ENCODE peak calls at places on chromosomes 13 and 19, in five cellular contexts. O, T, V, P and J are unnamed samples.
A peak's percentile ranks its signal among the peaks of the same experiment; 100 is the strongest.

GRCh38 chr19:32123355-32123940 is 222.0 kb upstream of the ZNF507 start:
- DNase-seq in O (no peak), T (no peak), V (no peak), P (no peak), J (no peak)

GRCh38 chr19:2719232-2719735 is 1.9 kb downstream of the DIRAS1 start:
- DNase-seq in O (no peak), T (no peak), V (no peak), P (no peak), J (no peak)

GRCh38 chr13:95858286-95859075 is 181.5 kb downstream of the DNAJC3 start:
- DNase-seq in O (no peak), T (peak; percentile 50), V (no peak), P (no peak), J (no peak)

GRCh38 chr19:35265126-35265995 is 3.4 kb upstream of the USF2 start:
- DNase-seq in O (no peak), T (no peak), V (peak; percentile 64), P (no peak), J (no peak)

GRCh38 chr19:16198363-16198636 is 589 bp downstream of the AP1M1 start:
- DNase-seq in O (no peak), T (no peak), V (no peak), P (no peak), J (no peak)

GRCh38 chr13:97440598-97440997 is 6.6 kb downstream of the RAP2A start:
- DNase-seq in O (no peak), T (no peak), V (no peak), P (no peak), J (no peak)

GRCh38 chr13:47890146-47890814 is 110.8 kb downstream of the SUCLA2 start:
- DNase-seq in O (no peak), T (no peak), V (no peak), P (no peak), J (no peak)

GRCh38 chr19:53951947-53952346 is 10.8 kb upstream of the CACNG8 start:
- DNase-seq in O (no peak), T (no peak), V (no peak), P (no peak), J (no peak)

GRCh38 chr19:55461974-55462628 is 659 bp upstream of the ISOC2 start:
- DNase-seq in O (no peak), T (no peak), V (no peak), P (no peak), J (no peak)

GRCh38 chr19:47495478-47496372 is 11.7 kb upstream of the KPTN start:
- DNase-seq in O (no peak), T (no peak), V (no peak), P (no peak), J (peak; percentile 17)

GRCh38 chr19:55484571-55485438 is at the start of gene NAT14:
- DNase-seq in O (peak; percentile 36), T (no peak), V (no peak), P (peak; percentile 68), J (peak; percentile 50)

GRCh38 chr19:40691421-40692211 is 1.2 kb upstream of the NUMBL start:
- DNase-seq in O (no peak), T (no peak), V (no peak), P (no peak), J (peak; percentile 78)

GRCh38 chr19:6587093-6587820 is 3.7 kb downstream of the CD70 start:
- DNase-seq in O (no peak), T (no peak), V (no peak), P (no peak), J (no peak)

GRCh38 chr13:113788413-113789135 is 29.5 kb downstream of the TMEM255B start:
- DNase-seq in O (no peak), T (no peak), V (no peak), P (no peak), J (no peak)

GRCh38 chr19:49113762-49114629 is at the start of gene LIN7B:
- DNase-seq in O (peak; percentile 48), T (no peak), V (no peak), P (peak; percentile 84), J (peak; percentile 62)

GRCh38 chr19:44903602-44904425 is 1.8 kb upstream of the APOE start:
- DNase-seq in O (peak; percentile 38), T (no peak), V (peak; percentile 87), P (peak; percentile 7), J (peak; percentile 8)

GRCh38 chr13:28220166-28220565 is 81.8 kb downstream of the PAN3 start:
- DNase-seq in O (no peak), T (no peak), V (no peak), P (no peak), J (no peak)

GRCh38 chr13:31436478-31436877 is 236.7 kb downstream of the B3GLCT start:
- DNase-seq in O (no peak), T (no peak), V (no peak), P (no peak), J (no peak)

GRCh38 chr19:6047741-6048231 is 62.5 kb downstream of the RFX2 start:
- DNase-seq in O (peak; percentile 62), T (no peak), V (no peak), P (peak; percentile 44), J (peak; percentile 58)

GRCh38 chr19:33797821-33798633 is 1.4 kb downstream of the KCTD15 start:
- DNase-seq in O (no peak), T (no peak), V (no peak), P (no peak), J (no peak)

GRCh38 chr19:41597600-41598041 is 21.7 kb downstream of the CEACAM21 start:
- DNase-seq in O (peak; percentile 64), T (peak; percentile 21), V (no peak), P (peak; percentile 56), J (peak; percentile 48)

GRCh38 chr13:44165895-44166496 is 207.6 kb upstream of the SERP2 start:
- DNase-seq in O (no peak), T (no peak), V (no peak), P (no peak), J (no peak)

GRCh38 chr13:98208606-98209005 is 31.5 kb upstream of the RNF113B start:
- DNase-seq in O (no peak), T (no peak), V (no peak), P (no peak), J (no peak)

GRCh38 chr19:4870025-4870700 is 2.7 kb upstream of the PLIN3 start:
- DNase-seq in O (peak; percentile 91), T (peak; percentile 56), V (no peak), P (no peak), J (no peak)

GRCh38 chr13:42039457-42039945 is 8.9 kb upstream of the DGKH start:
- DNase-seq in O (no peak), T (no peak), V (no peak), P (no peak), J (no peak)

GRCh38 chr13:36531746-36532486 is 99.6 kb downstream of the CCNA1 start:
- DNase-seq in O (no peak), T (no peak), V (no peak), P (no peak), J (no peak)

GRCh38 chr19:51590441-51590840 is 19.4 kb downstream of the ZNF175 start:
- DNase-seq in O (no peak), T (no peak), V (no peak), P (no peak), J (no peak)

GRCh38 chr19:41547569-41547968 is 28.4 kb upstream of the CEACAM21 start:
- DNase-seq in O (no peak), T (no peak), V (no peak), P (no peak), J (no peak)

GRCh38 chr13:24228852-24229458 is 68.4 kb downstream of the SPATA13 start:
- DNase-seq in O (peak; percentile 66), T (no peak), V (no peak), P (peak; percentile 3), J (peak; percentile 54)

GRCh38 chr19:54029930-54030490 is 33.7 kb downstream of the VSTM1 start:
- DNase-seq in O (peak; percentile 46), T (no peak), V (no peak), P (peak; percentile 3), J (peak; percentile 43)

GRCh38 chr19:6821639-6822310 is 49.3 kb downstream of the VAV1 start:
- DNase-seq in O (no peak), T (no peak), V (no peak), P (no peak), J (no peak)

GRCh38 chr19:54463531-54464043 is at the start of gene LENG9:
- DNase-seq in O (peak; percentile 97), T (peak; percentile 96), V (peak; percentile 100), P (peak; percentile 85), J (peak; percentile 71)

GRCh38 chr13:100542546-100543156 is 45.9 kb downstream of the GGACT start:
- DNase-seq in O (peak; percentile 42), T (no peak), V (peak; percentile 28), P (no peak), J (peak; percentile 27)

GRCh38 chr13:65149687-65150086 is 2080.4 kb downstream of the PCDH9 start:
- DNase-seq in O (no peak), T (no peak), V (no peak), P (no peak), J (no peak)

GRCh38 chr13:79525458-79525857 is 44.5 kb downstream of the NDFIP2 start:
- DNase-seq in O (no peak), T (no peak), V (no peak), P (no peak), J (no peak)

GRCh38 chr13:95403349-95404140 is 102.3 kb upstream of the ABCC4 start:
- DNase-seq in O (no peak), T (no peak), V (no peak), P (no peak), J (no peak)

GRCh38 chr13:40175639-40176038 is 490.8 kb downstream of the FOXO1 start:
- DNase-seq in O (no peak), T (no peak), V (no peak), P (no peak), J (no peak)

GRCh38 chr19:48290923-48291700 is 21.2 kb downstream of the ZNF114 start:
- DNase-seq in O (peak; percentile 64), T (no peak), V (peak; percentile 90), P (peak; percentile 51), J (peak; percentile 13)

GRCh38 chr19:30691767-30692516 is 319.8 kb downstream of the ZNF536 start:
- DNase-seq in O (no peak), T (no peak), V (peak; percentile 74), P (no peak), J (no peak)

GRCh38 chr13:29849731-29850212 is 645 bp downstream of the UBL3 start:
- DNase-seq in O (peak; percentile 75), T (no peak), V (peak; percentile 88), P (peak; percentile 82), J (peak; percentile 44)